ENCODE peak calls at places on chromosomes 12 and 14, in nine cellular contexts. K is cardiac muscle cell, J is mammary epithelial cell, P is left ventricle myocardium inferior, M is bronchial epithelial cell, I is hepatocyte, X is GM12864, A is dorsolateral prefrontal cortex, D is adrenal gland. F is an unnamed sample.

GRCh38 chr12:91224411-91224810 is 41.8 kb upstream of the DCN start:
- DNase-seq in A (no peak), X (no peak), D (no peak), P (no peak), K (no peak), I (no peak), M (no peak), J (no peak), F (no peak)

GRCh38 chr12:122099280-122099749 is 20.8 kb downstream of the MLXIP start:
- DNase-seq in K (no peak), M (no peak), X (no peak), D (no peak), A (no peak), I (no peak), J (no peak), P (no peak), F (no peak)

GRCh38 chr12:112381421-112381897 is 772 bp downstream of the HECTD4 start:
- DNase-seq in K (no peak), X (no peak), P (peak; percentile 18), D (peak; percentile 35), I (peak; percentile 62), A (peak; percentile 17), M (no peak), J (peak; percentile 31), F (peak; percentile 73)

GRCh38 chr14:104690266-104690711 is 871 bp downstream of the INF2 start:
- DNase-seq in K (no peak), J (no peak), M (no peak), P (no peak), D (no peak), I (no peak), A (no peak), X (no peak), F (no peak)

GRCh38 chr12:47989666-47990065 is 14.6 kb downstream of the COL2A1 start:
- DNase-seq in P (no peak), D (no peak), M (no peak), I (no peak), K (no peak), J (no peak), X (no peak), A (no peak), F (no peak)

GRCh38 chr14:78088941-78089340 is 81.2 kb upstream of the NRXN3 start:
- DNase-seq in X (no peak), K (no peak), A (no peak), P (no peak), I (no peak), M (peak; percentile 7), J (no peak), D (no peak), F (no peak)

GRCh38 chr12:55720071-55720564 is at the start of gene RDH5:
- DNase-seq in P (peak; percentile 69), X (no peak), A (no peak), J (peak; percentile 54), K (peak; percentile 83), D (no peak), I (peak; percentile 90), M (peak; percentile 69), F (no peak)

GRCh38 chr12:82209533-82209932 is 148.7 kb downstream of the CCDC59 start:
- DNase-seq in J (no peak), K (no peak), A (no peak), X (no peak), I (no peak), D (no peak), P (no peak), M (no peak), F (no peak)

GRCh38 chr14:94382684-94383663 is 5.4 kb downstream of the SERPINA1 start:
- DNase-seq in D (no peak), I (no peak), X (no peak), M (no peak), J (no peak), P (no peak), A (no peak), K (no peak), F (no peak)

GRCh38 chr12:121537814-121538698 is 42.8 kb downstream of the KDM2B start:
- DNase-seq in A (peak; percentile 22), J (no peak), P (no peak), I (peak; percentile 50), M (no peak), X (no peak), K (no peak), D (no peak), F (peak; percentile 51)

DNA sequence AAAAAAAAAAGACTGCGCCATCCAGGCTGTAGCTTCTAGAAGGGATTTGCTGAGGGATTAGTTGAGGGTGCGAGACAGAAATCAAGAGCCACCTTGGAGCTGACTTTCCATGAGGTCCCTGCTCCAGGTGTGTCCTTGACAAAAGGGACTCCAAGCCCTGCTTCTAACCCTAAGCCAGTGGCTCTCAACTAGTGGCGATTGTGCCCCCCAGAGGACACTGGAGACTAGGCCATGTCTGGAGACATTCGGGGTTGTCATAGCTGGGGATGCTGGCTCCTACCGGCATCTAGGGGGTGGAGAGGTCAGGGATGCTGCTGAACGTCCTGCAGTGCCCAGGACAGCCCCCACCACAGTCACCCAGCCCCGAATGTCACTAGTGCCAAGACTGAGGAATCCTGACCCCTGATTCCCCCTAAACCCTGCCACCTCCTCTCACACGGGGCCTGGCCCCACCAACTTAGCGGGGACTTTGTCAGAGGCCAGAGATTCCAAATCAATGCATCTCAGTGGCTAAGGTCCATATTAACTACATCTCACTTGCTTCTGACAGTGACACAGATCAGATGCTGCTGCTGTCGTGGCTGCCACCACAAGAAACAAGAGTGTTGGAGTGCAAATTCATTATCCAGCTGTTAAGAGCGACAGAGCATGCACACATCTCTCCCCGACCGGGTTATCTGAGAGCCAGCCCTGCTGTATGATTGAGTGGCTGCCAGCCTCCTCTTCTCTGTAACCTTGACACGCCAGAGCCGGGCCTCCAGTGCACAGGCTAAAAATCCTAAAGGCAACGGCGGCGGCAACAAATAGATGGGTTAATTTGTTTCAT is 40.4 kb downstream of the SPRING1 start:
- DNase-seq in A (no peak), J (no peak), I (peak; percentile 40), M (no peak), X (no peak), K (peak; percentile 26), P (peak; percentile 40), D (peak; percentile 38), F (peak; percentile 35)
- TF ChIP-seq CTCF in A (no peak), J (peak; percentile 22), I (peak; percentile 40), M (peak; percentile 9), X (peak; percentile 34), K (peak; percentile 27), P (peak; percentile 43), D (no peak), F (peak; percentile 36)

GRCh38 chr12:1207276-1207675 is 216.3 kb downstream of the ERC1 start:
- DNase-seq in J (no peak), K (no peak), M (no peak), A (no peak), I (no peak), X (no peak), P (no peak), D (no peak), F (no peak)

GRCh38 chr12:1204581-1205121 is 213.6 kb downstream of the ERC1 start:
- DNase-seq in P (no peak), I (no peak), A (no peak), K (peak; percentile 20), M (peak; percentile 14), X (no peak), J (peak; percentile 30), D (no peak), F (peak; percentile 74)

GRCh38 chr12:1205512-1206060 is 214.6 kb downstream of the ERC1 start:
- DNase-seq in P (no peak), A (no peak), J (peak; percentile 25), M (no peak), X (no peak), D (no peak), K (no peak), I (no peak), F (no peak)

GRCh38 chr12:1203735-1204019 is 212.7 kb downstream of the ERC1 start:
- DNase-seq in X (no peak), I (no peak), M (no peak), A (no peak), P (no peak), J (no peak), K (no peak), D (no peak), F (no peak)

GRCh38 chr12:1206118-1206734 is 215.2 kb downstream of the ERC1 start:
- DNase-seq in J (no peak), I (no peak), A (no peak), X (no peak), D (no peak), M (no peak), P (no peak), K (no peak), F (no peak)
- H3K4me3 ChIP-seq in J (no peak overlapping the region), I (no peak overlapping the region), A (no peak overlapping the region), X (no peak overlapping the region), D (no peak overlapping the region), M (no peak overlapping the region), P (peak overlapping the region; percentile 64), K (no peak overlapping the region), F (no peak overlapping the region)

GRCh38 chr14:51605575-51605974 is 46.1 kb upstream of the FRMD6 start:
- DNase-seq in A (no peak), D (no peak), K (no peak), X (no peak), M (no peak), J (no peak), P (no peak), I (no peak), F (no peak)

GRCh38 chr14:51602176-51602759 is 49.4 kb upstream of the FRMD6 start:
- DNase-seq in A (no peak), I (no peak), J (no peak), D (no peak), X (no peak), K (no peak), P (no peak), M (no peak), F (peak; percentile 71)

GRCh38 chr14:51600658-51601057 is 51.1 kb upstream of the FRMD6 start:
- DNase-seq in I (no peak), P (no peak), K (no peak), X (no peak), J (no peak), A (no peak), M (no peak), D (no peak), F (no peak)

GRCh38 chr14:51603495-51603894 is 48.2 kb upstream of the FRMD6 start:
- DNase-seq in K (peak; percentile 77), A (no peak), J (no peak), M (no peak), I (peak; percentile 13), X (no peak), P (no peak), D (no peak), F (no peak)

DNA sequence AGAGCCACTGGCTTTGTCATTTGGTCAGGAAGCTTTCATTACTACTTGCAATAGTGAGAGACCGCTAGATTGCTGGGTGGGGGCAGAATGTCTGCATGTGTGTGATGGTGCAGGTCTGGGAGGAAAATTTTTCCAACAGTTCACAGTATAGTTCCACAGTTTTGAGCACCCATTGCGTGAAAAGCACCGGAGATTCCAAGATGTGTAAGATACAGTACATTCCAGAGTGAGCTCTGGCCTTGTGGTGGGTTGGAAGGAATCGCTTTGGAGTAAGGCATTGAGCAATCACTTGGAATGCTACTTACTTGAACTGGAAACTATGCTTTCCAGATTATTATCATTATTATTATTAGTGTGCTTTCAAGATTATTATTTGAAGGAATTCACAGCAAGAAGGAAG is 47.6 kb upstream of the FRMD6 start:
- DNase-seq in I (peak; percentile 39), M (no peak), K (peak; percentile 91), X (no peak), P (no peak), J (peak; percentile 77), D (no peak), A (no peak), F (no peak)
- TF ChIP-seq CTCF in I (no peak), M (no peak), K (no peak), X (no peak), P (no peak), J (no peak), D (no peak), A (no peak), F (no peak)

GRCh38 chr12:22765731-22766130 is 140.8 kb downstream of the ETNK1 start:
- DNase-seq in P (no peak), A (no peak), I (no peak), M (no peak), J (no peak), D (no peak), X (no peak), K (no peak), F (no peak)
- H3K4me3 ChIP-seq in P (no peak overlapping the region), A (no peak overlapping the region), I (no peak overlapping the region), M (no peak overlapping the region), J (no peak overlapping the region), D (no peak overlapping the region), X (no peak overlapping the region), K (no peak overlapping the region), F (no peak overlapping the region)

F was measured in GM12865.